ENCODE peak calls at places on chromosomes 13 and 19, in five cellular contexts. K is neural progenitor cell, U is lower lobe of right lung, Y is H1, A is heart right ventricle. F is an unnamed sample. For H3K4me1 and H3K36me3, the result is how much of the 10 kb centered on the place peaks cover.

GRCh38 chr19:39307233-39307821 is 11.1 kb downstream of the IFNL1 start:
- DNase-seq in K (peak), U (peak), Y (peak), A (no peak), F (no peak)

GRCh38 chr19:48806518-48806817 is 4.4 kb downstream of the BCAT2 start:
- DNase-seq in K (peak), U (no peak), Y (peak), A (peak), F (no peak)

GRCh38 chr19:52658595-52658994 is 20.4 kb upstream of the ZNF83 start:
- DNase-seq in K (no peak), U (no peak), Y (no peak), A (no peak), F (no peak)

GRCh38 chr19:49570997-49571676 is 9.2 kb downstream of the NOSIP start:
- DNase-seq in K (peak), U (no peak), Y (no peak), A (no peak), F (no peak)

GRCh38 chr13:39347926-39348901 is 254.8 kb downstream of the LHFPL6 start:
- DNase-seq in K (peak), U (no peak), Y (peak), A (peak), F (no peak)

GRCh38 chr19:3618144-3618810 is 8.3 kb downstream of the CACTIN start:
- DNase-seq in K (peak), U (no peak), Y (peak), A (peak), F (peak)

GRCh38 chr19:17716309-17716929 is 2.9 kb upstream of the MAP1S start:
- DNase-seq in K (no peak), U (no peak), Y (no peak), A (no peak), F (no peak)

GRCh38 chr13:111513766-111514611 is 193.5 kb downstream of the TEX29 start:
- DNase-seq in K (no peak), U (no peak), Y (no peak), A (no peak), F (peak)

GRCh38 chr13:19597523-19597922 is 35.9 kb upstream of the MPHOSPH8 start:
- DNase-seq in K (no peak), U (no peak), Y (no peak), A (no peak), F (no peak)

GRCh38 chr13:60267498-60268202 is 103.9 kb upstream of the DIAPH3 start:
- DNase-seq in K (peak), U (no peak), Y (peak), A (no peak), F (no peak)

GRCh38 chr19:2533686-2534085 is 57.8 kb downstream of the GADD45B start:
- DNase-seq in K (no peak), U (no peak), Y (no peak), A (no peak), F (no peak)

GRCh38 chr13:32264407-32264806 is 50.8 kb downstream of the ZAR1L start:
- DNase-seq in K (no peak), U (no peak), Y (no peak), A (peak), F (peak)

DNA sequence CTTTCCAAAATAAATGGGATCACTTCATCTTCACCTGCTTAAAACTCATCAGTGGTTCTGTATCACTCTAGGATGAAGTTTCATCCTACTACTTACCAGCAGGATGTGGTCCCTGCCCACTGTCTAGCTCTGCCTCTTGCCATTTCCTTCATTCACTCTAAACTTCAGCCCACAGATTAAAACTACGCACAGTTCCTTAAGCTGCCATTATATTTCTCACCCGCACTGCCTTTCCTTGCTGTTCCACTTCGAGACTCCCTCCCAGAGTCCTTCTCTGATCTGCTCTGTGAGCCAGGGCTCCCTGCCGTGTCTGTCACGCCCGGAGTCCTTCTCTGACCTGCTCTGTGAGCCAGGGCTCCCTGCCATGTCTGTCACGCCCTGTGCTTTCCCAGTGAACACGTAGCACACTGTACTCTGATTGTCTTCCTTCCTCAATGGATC is 52.0 kb upstream of the NPAS1 start:
- DNase-seq in K (no peak), U (peak), Y (no peak), A (peak), F (peak)
- H3K4me1 ChIP-seq in K (under half), U (under half), Y (under half), A (under half), F (half or more)

GRCh38 chr19:1116726-1117581 is 13.2 kb downstream of the GPX4 start:
- DNase-seq in K (no peak), U (peak), Y (no peak), A (no peak), F (no peak)
- H3K36me3 ChIP-seq in K (under half), U (half or more), Y (under half), A (under half), F (half or more)

GRCh38 chr19:37334179-37335071 is 36.5 kb upstream of the ZNF527 start:
- DNase-seq in K (peak), U (peak), Y (peak), A (peak), F (peak)

GRCh38 chr19:37333457-37333856 is 37.4 kb upstream of the ZNF527 start:
- DNase-seq in K (no peak), U (no peak), Y (no peak), A (no peak), F (no peak)

GRCh38 chr19:37332839-37333238 is 38.1 kb upstream of the ZNF527 start:
- DNase-seq in K (no peak), U (no peak), Y (no peak), A (no peak), F (no peak)

GRCh38 chr19:37329686-37330085 is 41.2 kb upstream of the ZNF527 start:
- DNase-seq in K (peak), U (no peak), Y (no peak), A (no peak), F (no peak)
- TF ChIP-seq CTCF in K (peak), U (no peak), Y (peak), A (no peak), F (no peak)

GRCh38 chr13:29922281-29922821 is 71.9 kb upstream of the UBL3 start:
- DNase-seq in K (no peak), U (no peak), Y (no peak), A (no peak), F (no peak)
- H3K4me1 ChIP-seq in K (under half), U (under half), Y (under half), A (under half), F (under half)

GRCh38 chr19:11781295-11782057 is 14.7 kb downstream of the ZNF441 start:
- DNase-seq in K (no peak), U (no peak), Y (no peak), A (no peak), F (no peak)
- H3K36me3 ChIP-seq in K (under half), U (under half), Y (under half), A (half or more), F (half or more)

DNA sequence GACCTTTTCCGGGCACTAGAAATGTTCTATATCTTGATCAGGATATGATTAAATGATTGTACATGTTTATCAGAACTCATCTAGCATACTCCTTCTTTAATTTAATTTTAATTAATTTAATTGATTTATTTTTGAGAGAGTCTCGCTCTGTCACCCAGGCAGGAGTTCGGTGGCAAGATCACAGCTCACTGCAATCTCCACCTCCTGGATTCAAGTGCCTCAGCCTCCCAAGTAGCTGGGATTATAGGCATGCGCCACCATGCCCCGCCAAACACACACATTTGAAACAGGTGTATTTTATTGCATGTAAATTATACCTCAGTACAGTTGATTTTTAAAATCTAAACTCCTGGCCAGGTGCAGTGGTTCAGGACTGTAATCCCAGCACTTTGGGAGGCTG is 17.4 kb upstream of the BCL3 start:
- DNase-seq in K (no peak), U (no peak), Y (no peak), A (no peak), F (no peak)
- TF ChIP-seq CTCF in K (no peak), U (no peak), Y (no peak), A (no peak), F (no peak)

GRCh38 chr19:10889880-10890279 is 18.5 kb downstream of the CARM1 start:
- DNase-seq in K (no peak), U (no peak), Y (no peak), A (no peak), F (no peak)
- H3K4me1 ChIP-seq in K (under half), U (under half), Y (under half), A (under half), F (under half)

GRCh38 chr19:5690955-5691204 is 785 bp downstream of the RPL36 start:
- DNase-seq in K (no peak), U (no peak), Y (no peak), A (no peak), F (no peak)

GRCh38 chr19:5693195-5694166 is 3.4 kb downstream of the RPL36 start:
- DNase-seq in K (no peak), U (peak), Y (no peak), A (no peak), F (no peak)

GRCh38 chr19:5691205-5691929 is 1.3 kb downstream of the RPL36 start:
- DNase-seq in K (peak), U (peak), Y (no peak), A (peak), F (peak)

GRCh38 chr19:5692785-5693194 is 2.7 kb downstream of the RPL36 start:
- DNase-seq in K (no peak), U (no peak), Y (no peak), A (no peak), F (no peak)

GRCh38 chr19:5691930-5692784 is 2.1 kb downstream of the RPL36 start:
- DNase-seq in K (no peak), U (peak), Y (no peak), A (no peak), F (no peak)
- H3K36me3 ChIP-seq in K (under half), U (half or more), Y (under half), A (under half), F (half or more)

GRCh38 chr13:49366841-49367240 is 77.0 kb downstream of the CAB39L start:
- DNase-seq in K (no peak), U (no peak), Y (no peak), A (no peak), F (no peak)
- TF ChIP-seq CTCF in K (no peak), U (no peak), Y (no peak), A (no peak), F (no peak)

DNA sequence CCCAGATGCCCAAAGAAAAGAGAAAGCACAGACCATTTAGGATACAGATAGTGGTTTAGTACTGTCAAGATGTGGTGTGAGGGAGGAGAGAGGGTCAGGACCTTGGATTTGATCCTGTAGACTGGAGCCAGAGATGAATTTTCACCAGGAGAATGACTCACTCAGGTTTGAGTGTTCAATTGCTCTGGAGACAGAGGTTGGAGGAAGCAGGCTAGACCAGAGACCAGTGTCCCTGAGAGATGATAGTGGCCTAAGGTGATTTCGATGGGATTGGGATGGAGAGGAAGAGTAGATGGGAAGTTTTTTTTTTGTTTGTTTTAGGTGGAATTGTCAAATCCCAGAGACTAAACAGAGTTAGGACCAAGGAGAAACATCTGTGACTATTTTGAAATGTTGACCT is 2.3 kb downstream of the CEBPG start:
- DNase-seq in K (no peak), U (no peak), Y (no peak), A (no peak), F (no peak)
- H3K4me1 ChIP-seq in K (under half), U (under half), Y (under half), A (half or more), F (under half)

F was measured in right atrium auricular region.